ENCODE peak calls at places on chromosomes 13 and 19, in four cellular contexts. C, D, L and O are unnamed samples.
A peak's percentile ranks its signal among the peaks of the same experiment; 100 is the strongest.

GRCh38 chr13:112941349-112941748 is 27.7 kb upstream of the MCF2L start:
- DNase-seq in C (no peak), D (no peak), L (no peak), O (no peak)

GRCh38 chr19:15115080-15115479 is 7.9 kb downstream of the SYDE1 start:
- DNase-seq in C (peak; percentile 68), D (no peak), L (no peak), O (no peak)

GRCh38 chr13:113759525-113760137 is 605 bp downstream of the TMEM255B start:
- DNase-seq in C (peak; percentile 9), D (peak; percentile 18), L (no peak), O (no peak)

GRCh38 chr19:47495478-47496372 is 11.7 kb upstream of the KPTN start:
- DNase-seq in C (no peak), D (no peak), L (no peak), O (no peak)

GRCh38 chr13:45511310-45512147 is 46.8 kb downstream of the COG3 start:
- DNase-seq in C (peak; percentile 83), D (peak; percentile 85), L (no peak), O (no peak)

GRCh38 chr19:3458229-3458555 is 22.1 kb downstream of the SMIM24 start:
- DNase-seq in C (no peak), D (peak; percentile 63), L (no peak), O (no peak)

GRCh38 chr19:45785097-45785496 is 2.8 kb upstream of the DMPK start:
- DNase-seq in C (no peak), D (no peak), L (no peak), O (no peak)

GRCh38 chr19:18506545-18506944 is 15.3 kb downstream of the ELL start:
- DNase-seq in C (no peak), D (no peak), L (no peak), O (no peak)

GRCh38 chr13:108494991-108495661 is 134.3 kb upstream of the MYO16 start:
- DNase-seq in C (no peak), D (peak; percentile 47), L (peak; percentile 57), O (peak; percentile 37)

GRCh38 chr13:40452741-40453665 is 213.4 kb downstream of the FOXO1 start:
- DNase-seq in C (peak; percentile 8), D (no peak), L (no peak), O (no peak)

GRCh38 chr19:27822336-27822735 is 1390.6 kb downstream of the UQCRFS1 start:
- DNase-seq in C (no peak), D (no peak), L (no peak), O (no peak)

GRCh38 chr13:73972503-73972902 is 161.7 kb downstream of the KLF12 start:
- DNase-seq in C (no peak), D (no peak), L (no peak), O (no peak)

GRCh38 chr13:47216176-47216822 is 319.4 kb upstream of the HTR2A start:
- DNase-seq in C (peak; percentile 57), D (peak; percentile 75), L (no peak), O (no peak)

GRCh38 chr13:41780736-41781708 is 179.9 kb downstream of the VWA8 start:
- DNase-seq in C (peak; percentile 80), D (no peak), L (no peak), O (no peak)

GRCh38 chr19:2015611-2015950 is at the start of gene BTBD2:
- DNase-seq in C (peak; percentile 84), D (peak; percentile 71), L (no peak), O (no peak)

GRCh38 chr19:13007292-13008045 is 12.2 kb downstream of the NFIX start:
- DNase-seq in C (no peak), D (no peak), L (no peak), O (no peak)

GRCh38 chr13:109427148-109427547 is 359.2 kb downstream of the IRS2 start:
- DNase-seq in C (no peak), D (no peak), L (no peak), O (no peak)

GRCh38 chr19:7631577-7631976 is 1.9 kb downstream of the PCP2 start:
- DNase-seq in C (no peak), D (no peak), L (no peak), O (no peak)

GRCh38 chr13:104006625-104007061 is 940.4 kb upstream of the SLC10A2 start:
- DNase-seq in C (peak; percentile 50), D (no peak), L (no peak), O (no peak)

GRCh38 chr19:50646074-50646807 is 3.0 kb upstream of the C19orf81 start:
- DNase-seq in C (peak; percentile 54), D (no peak), L (no peak), O (no peak)

GRCh38 chr19:4062576-4063368 is 3.9 kb downstream of the ZBTB7A start:
- DNase-seq in C (no peak), D (no peak), L (no peak), O (no peak)

GRCh38 chr13:28137556-28137955 is 789 bp upstream of the PAN3 start:
- DNase-seq in C (no peak), D (no peak), L (no peak), O (no peak)

GRCh38 chr19:51702103-51702753 is 9.1 kb downstream of the SPACA6 start:
- DNase-seq in C (peak; percentile 24), D (peak; percentile 93), L (peak; percentile 96), O (peak; percentile 92)

GRCh38 chr13:60439201-60439600 is 42.2 kb downstream of the TDRD3 start:
- DNase-seq in C (no peak), D (no peak), L (no peak), O (no peak)
- H3K56ac ChIP-seq in C (no peak overlapping the region), D (no peak overlapping the region), L (no peak overlapping the region), O (no peak overlapping the region)

DNA sequence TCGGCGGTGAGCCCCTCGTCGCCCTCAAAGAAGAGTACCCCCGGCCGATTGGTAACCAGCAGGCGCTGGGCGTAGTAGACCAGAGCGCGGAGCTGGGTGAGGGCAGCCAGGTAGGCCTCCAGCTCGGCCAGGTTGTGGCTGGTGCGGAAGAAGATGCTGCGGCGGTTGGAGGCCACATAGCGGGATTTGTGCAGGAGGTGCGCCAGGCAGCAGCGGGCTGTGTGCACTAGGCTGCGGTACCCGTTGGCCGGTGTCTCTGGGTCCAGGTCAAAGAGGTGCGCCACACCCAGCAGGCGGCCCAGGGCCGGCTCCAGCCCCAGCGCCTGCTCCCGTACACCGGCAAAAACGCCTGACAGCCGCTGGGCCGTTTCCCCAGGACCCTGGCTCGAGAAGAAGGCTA is 16.8 kb downstream of the LIPE start:
- DNase-seq in C (no peak), D (no peak), L (no peak), O (no peak)
- H3K56ac ChIP-seq in C (no peak overlapping the region), D (no peak overlapping the region), L (no peak overlapping the region), O (no peak overlapping the region)

GRCh38 chr19:32550666-32551065 is 30.3 kb upstream of the PDCD5 start:
- DNase-seq in C (no peak), D (no peak), L (no peak), O (no peak)
- H3K56ac ChIP-seq in C (no peak overlapping the region), D (no peak overlapping the region), L (no peak overlapping the region), O (no peak overlapping the region)

GRCh38 chr13:25501231-25501630 is 129.5 kb downstream of the ATP8A2 start:
- DNase-seq in C (no peak), D (no peak), L (no peak), O (no peak)
- H3K56ac ChIP-seq in C (no peak overlapping the region), D (no peak overlapping the region), L (no peak overlapping the region), O (no peak overlapping the region)

DNA sequence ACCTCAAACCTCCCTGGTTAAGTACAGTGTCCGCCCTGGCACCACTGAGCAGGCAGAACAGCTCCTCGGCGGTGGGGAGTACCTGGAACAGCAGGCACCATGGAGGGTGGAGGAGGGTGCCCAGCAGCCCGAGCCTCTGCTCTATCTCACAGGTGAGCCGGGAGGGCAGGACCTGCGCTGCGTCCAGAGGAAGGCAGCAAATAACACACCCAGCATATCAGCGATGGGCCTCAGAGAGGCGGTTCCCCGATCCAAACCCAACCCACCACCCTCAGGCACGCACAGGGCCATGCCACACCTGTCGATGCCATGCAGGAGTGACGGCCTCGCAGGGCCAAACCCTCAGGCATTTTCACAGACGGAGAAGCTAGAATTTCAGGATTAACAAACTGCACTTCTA is 11.8 kb downstream of the PEPD start:
- DNase-seq in C (no peak), D (no peak), L (no peak), O (no peak)
- H3K56ac ChIP-seq in C (no peak overlapping the region), D (no peak overlapping the region), L (no peak overlapping the region), O (no peak overlapping the region)

GRCh38 chr19:35542209-35542608 is 3.2 kb upstream of the TMEM147 start:
- DNase-seq in C (no peak), D (no peak), L (no peak), O (no peak)
- H3K56ac ChIP-seq in C (no peak overlapping the region), D (no peak overlapping the region), L (no peak overlapping the region), O (no peak overlapping the region)

GRCh38 chr19:49393871-49394270 is 5.8 kb downstream of the KASH5 start:
- DNase-seq in C (no peak), D (no peak), L (no peak), O (no peak)

GRCh38 chr19:49389406-49389805 is 1.4 kb downstream of the KASH5 start:
- DNase-seq in C (no peak), D (no peak), L (no peak), O (no peak)

GRCh38 chr19:49390978-49391304 is 2.9 kb downstream of the KASH5 start:
- DNase-seq in C (no peak), D (no peak), L (no peak), O (no peak)

GRCh38 chr19:49390131-49390977 is 2.3 kb downstream of the KASH5 start:
- DNase-seq in C (no peak), D (no peak), L (no peak), O (no peak)

DNA sequence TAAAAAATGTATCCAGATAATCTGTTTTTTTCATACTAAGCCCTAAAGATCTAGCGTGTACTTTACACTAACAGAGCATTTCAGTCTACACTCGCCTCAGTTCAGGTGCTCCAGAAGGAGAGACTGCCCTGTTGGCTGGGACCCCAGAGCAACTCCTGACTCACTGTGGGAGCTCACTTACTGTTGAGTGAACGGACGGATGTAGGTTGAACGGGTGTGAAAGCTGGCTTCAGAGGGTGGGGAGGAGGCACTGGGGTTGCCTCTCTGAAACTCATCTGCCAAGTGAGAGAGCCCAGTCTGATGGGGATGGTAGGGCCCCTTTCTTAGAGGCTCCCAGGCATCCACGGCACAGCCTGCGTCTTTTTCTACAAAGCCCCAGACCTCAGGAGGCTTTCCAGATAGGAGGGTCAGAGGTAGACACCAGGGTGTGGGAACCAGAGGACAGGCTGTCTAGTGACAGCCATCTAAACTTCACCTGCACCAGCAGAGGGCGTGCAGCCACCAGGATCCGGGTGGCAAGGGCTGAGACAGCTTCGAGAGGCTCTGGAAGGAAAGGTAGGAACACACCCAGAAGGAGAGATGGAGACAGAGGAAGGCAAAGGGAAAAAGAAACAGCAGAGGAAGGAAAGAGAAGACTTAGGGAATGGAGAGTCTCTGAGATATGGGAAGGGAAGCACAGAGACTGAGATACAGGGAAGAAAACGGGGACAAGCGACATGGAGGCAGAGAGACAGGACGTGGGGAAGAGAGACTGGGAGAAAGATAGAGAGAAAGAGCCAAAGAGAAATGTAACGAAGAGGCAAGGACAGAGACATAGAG is 3.7 kb downstream of the KASH5 start:
- DNase-seq in C (peak; percentile 60), D (peak; percentile 90), L (peak; percentile 82), O (peak; percentile 90)
- H3K56ac ChIP-seq in C (no peak overlapping the region), D (no peak overlapping the region), L (no peak overlapping the region), O (no peak overlapping the region)